ENCODE peak calls at places on chromosomes 13 and 19, in nine cellular contexts. W, V, K, R, S, A, I, P and D are unnamed samples.

GRCh38 chr13:63024458-63024857 is 1608.8 kb upstream of the PCDH20 start:
- DNase-seq in W (peak; percentile 13), V (no peak), K (no peak), R (no peak), S (peak; percentile 51), A (no peak), I (no peak), P (no peak), D (no peak)

GRCh38 chr13:32951580-32951979 is 64.6 kb upstream of the KL start:
- DNase-seq in W (no peak), V (no peak), K (no peak), R (no peak), S (no peak), A (no peak), I (no peak), P (no peak), D (peak; percentile 42)

GRCh38 chr13:91567485-91568207 is 169.2 kb downstream of the GPC5 start:
- DNase-seq in W (no peak), V (no peak), K (no peak), R (no peak), S (no peak), A (no peak), I (no peak), P (no peak), D (no peak)

GRCh38 chr13:64925284-64925683 is 2304.9 kb downstream of the PCDH9 start:
- DNase-seq in W (peak; percentile 43), V (no peak), K (no peak), R (no peak), S (peak; percentile 19), A (no peak), I (no peak), P (no peak), D (peak; percentile 81)

GRCh38 chr19:39514840-39515550 is at the start of gene SELENOV:
- DNase-seq in W (peak; percentile 61), V (no peak), K (no peak), R (no peak), S (no peak), A (no peak), I (no peak), P (no peak), D (no peak)

GRCh38 chr19:55418185-55418584 is 10.6 kb upstream of the UBE2S start:
- DNase-seq in W (peak; percentile 84), V (no peak), K (no peak), R (peak; percentile 41), S (peak; percentile 91), A (peak; percentile 73), I (peak; percentile 61), P (no peak), D (no peak)

GRCh38 chr19:6221220-6221877 is 58.4 kb downstream of the MLLT1 start:
- DNase-seq in W (no peak), V (no peak), K (peak; percentile 48), R (no peak), S (no peak), A (no peak), I (no peak), P (peak; percentile 65), D (no peak)

GRCh38 chr19:3986260-3987041 is 1.2 kb upstream of the EEF2 start:
- DNase-seq in W (peak; percentile 85), V (no peak), K (no peak), R (no peak), S (peak; percentile 73), A (peak; percentile 77), I (peak; percentile 53), P (no peak), D (no peak)

DNA sequence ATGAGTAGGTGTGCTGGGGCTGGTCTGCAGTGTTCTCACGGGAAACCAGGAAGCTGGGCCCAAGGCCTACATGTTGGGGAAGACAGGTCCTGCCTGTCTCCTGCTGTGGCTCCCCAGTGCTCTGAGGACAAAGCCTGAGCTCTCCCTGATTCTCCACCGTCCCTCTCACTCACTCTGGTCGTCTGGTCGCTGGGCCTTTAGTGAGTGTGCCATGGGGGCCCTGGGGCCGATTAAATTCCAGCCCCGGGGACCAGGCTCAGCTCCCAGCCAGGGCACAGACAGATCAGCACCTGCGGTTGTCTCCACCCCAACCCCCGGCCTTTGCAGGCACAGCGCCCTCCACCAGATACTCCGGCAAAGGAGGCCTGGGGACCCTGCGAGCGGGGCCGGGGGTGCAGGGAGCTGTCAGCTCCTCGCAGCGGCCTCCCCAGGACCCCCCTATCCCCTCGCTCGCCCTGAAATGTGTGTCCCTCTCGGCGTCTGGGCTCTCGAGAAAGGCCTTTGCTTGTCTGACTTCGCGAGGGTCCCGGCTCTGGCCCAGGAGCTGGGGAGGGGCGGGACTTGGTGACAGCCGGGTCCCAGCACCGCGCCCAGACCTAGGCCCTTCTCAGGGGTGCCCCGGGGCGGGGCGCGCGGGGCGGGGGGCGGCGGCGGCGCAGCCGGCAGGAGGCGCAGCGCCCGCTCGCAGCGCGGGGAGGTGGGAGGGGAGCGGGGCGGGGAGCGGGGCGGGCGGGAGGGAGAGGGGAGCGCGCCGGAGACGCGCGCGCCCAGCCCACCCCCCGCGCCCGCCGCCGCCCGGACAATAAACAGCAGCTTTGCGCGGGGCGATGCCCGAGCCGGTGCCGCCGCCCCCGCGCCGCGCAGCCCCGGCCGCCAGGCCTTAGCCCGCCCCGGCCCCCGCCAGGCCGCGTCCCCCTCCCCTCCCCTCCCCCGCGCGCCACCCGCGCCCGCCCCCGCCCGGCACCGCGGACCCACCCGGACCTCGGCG is at the start of gene PALM:
- DNase-seq in W (peak; percentile 80), V (peak; percentile 58), K (no peak), R (no peak), S (no peak), A (no peak), I (no peak), P (no peak), D (no peak)
- TF ChIP-seq CTCF in W (peak; percentile 31), V (no peak), K (peak; percentile 21), R (no peak), S (no peak), A (no peak), I (no peak), P (no peak), D (peak; percentile 49)

GRCh38 chr19:31337007-31337914 is 12.0 kb downstream of the TSHZ3 start:
- DNase-seq in W (no peak), V (no peak), K (no peak), R (no peak), S (no peak), A (no peak), I (no peak), P (no peak), D (no peak)

GRCh38 chr19:31340059-31341025 is 8.9 kb downstream of the TSHZ3 start:
- DNase-seq in W (peak; percentile 36), V (no peak), K (no peak), R (no peak), S (peak; percentile 62), A (no peak), I (peak; percentile 90), P (no peak), D (no peak)

GRCh38 chr19:31335716-31336115 is 13.5 kb downstream of the TSHZ3 start:
- DNase-seq in W (no peak), V (no peak), K (no peak), R (no peak), S (no peak), A (no peak), I (no peak), P (no peak), D (no peak)

GRCh38 chr19:31339405-31339804 is 9.8 kb downstream of the TSHZ3 start:
- DNase-seq in W (no peak), V (no peak), K (no peak), R (no peak), S (no peak), A (no peak), I (no peak), P (no peak), D (no peak)

DNA sequence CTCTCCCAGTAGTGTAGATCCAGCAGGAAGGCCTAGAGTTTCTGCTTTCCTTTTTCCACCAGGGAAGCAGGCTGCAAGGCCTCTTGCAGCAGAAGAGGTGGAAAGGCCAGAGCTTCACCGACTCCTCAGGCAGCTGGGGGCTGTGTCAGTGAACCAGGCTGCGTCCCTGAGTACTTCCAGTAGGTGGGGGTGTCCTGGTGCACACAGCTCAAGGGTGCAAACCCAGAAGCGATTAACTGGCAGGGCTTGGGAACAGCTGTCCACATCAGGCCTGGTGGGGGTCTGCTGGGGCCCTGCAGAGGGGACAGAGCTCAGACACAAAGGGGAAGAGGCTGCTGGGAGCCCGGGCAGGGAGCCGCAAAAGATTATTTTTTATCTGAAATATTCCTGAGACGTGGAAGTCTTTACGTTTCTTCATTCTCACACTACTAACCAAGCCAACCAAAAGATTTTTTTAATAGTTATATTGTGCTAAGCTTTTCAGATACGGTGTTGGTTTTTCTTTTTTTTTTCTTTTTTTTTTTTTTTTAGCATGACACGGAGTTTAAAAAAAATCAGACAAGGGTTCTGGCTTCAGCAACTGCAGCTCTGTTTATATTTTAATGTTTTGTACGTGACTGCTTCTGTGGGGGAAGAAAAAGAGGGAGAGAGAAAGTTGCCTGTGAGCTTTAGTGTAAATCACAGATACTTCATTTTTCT is 11.0 kb downstream of the TSHZ3 start:
- DNase-seq in W (peak; percentile 82), V (peak; percentile 44), K (peak; percentile 72), R (peak; percentile 44), S (peak; percentile 85), A (no peak), I (no peak), P (peak; percentile 80), D (no peak)
- TF ChIP-seq CTCF in W (peak; percentile 57), V (peak; percentile 46), K (peak; percentile 34), R (no peak), S (peak; percentile 69), A (peak; percentile 33), I (peak; percentile 63), P (peak; percentile 59), D (peak; percentile 65)

DNA sequence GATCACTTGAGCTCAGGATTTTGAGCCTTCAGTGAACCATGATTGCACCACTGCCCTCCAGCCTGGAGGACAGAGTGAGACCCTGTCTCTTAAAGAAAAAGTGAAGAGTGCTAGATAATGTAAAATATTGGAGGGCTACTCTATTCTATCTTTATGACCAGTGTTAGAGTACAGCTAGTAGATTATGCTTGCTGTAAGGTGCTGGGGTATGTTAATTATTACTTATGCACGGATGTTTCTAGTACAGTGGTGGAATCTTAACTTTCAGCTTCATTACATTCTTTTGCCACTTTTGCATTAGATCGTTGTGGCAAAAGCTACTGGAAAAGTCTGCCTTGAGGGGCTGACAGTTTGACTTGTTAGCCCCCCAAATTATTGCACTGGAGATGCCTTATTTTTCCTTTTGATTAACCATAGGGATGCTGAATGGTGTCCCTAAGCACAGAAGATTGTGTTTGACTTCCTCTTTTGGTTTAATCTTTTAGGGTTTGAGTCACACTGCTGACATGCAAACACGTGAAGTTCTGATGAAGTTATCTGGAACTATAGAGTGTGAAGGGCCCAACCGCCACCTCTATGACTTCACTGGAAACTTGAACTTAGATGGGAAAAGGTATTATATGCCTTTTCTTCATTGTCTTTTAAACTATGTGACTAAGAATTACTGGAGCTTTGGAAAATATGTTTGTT is 169.8 kb downstream of the ATP8A2 start:
- DNase-seq in W (no peak), V (no peak), K (no peak), R (no peak), S (no peak), A (no peak), I (no peak), P (no peak), D (no peak)
- TF ChIP-seq CTCF in W (no peak), V (no peak), K (no peak), R (no peak), S (no peak), A (no peak), I (no peak), P (no peak), D (no peak)

GRCh38 chr13:54953786-54954185 is 1925.2 kb downstream of the OLFM4 start:
- DNase-seq in W (no peak), V (no peak), K (no peak), R (no peak), S (no peak), A (no peak), I (no peak), P (no peak), D (no peak)

GRCh38 chr13:54945978-54946377 is 1917.4 kb downstream of the OLFM4 start:
- DNase-seq in W (no peak), V (no peak), K (no peak), R (no peak), S (no peak), A (no peak), I (no peak), P (no peak), D (no peak)

GRCh38 chr13:54949735-54950134 is 1921.1 kb downstream of the OLFM4 start:
- DNase-seq in W (no peak), V (no peak), K (no peak), R (no peak), S (no peak), A (no peak), I (no peak), P (no peak), D (no peak)

GRCh38 chr13:54950546-54950945 is 1921.9 kb downstream of the OLFM4 start:
- DNase-seq in W (no peak), V (no peak), K (no peak), R (no peak), S (no peak), A (no peak), I (no peak), P (no peak), D (no peak)
- TF ChIP-seq CTCF in W (no peak), V (no peak), K (no peak), R (no peak), S (no peak), A (no peak), I (no peak), P (no peak), D (no peak)